ENCODE peak calls at places on chromosomes 6 and 20, in four cellular contexts. One of them, this sample, is unnamed.
A peak's percentile ranks its signal among the peaks of the same experiment; 100 is the strongest.

GRCh38 chr6:105748737-105749161 is 337.4 kb upstream of the PRDM1 start:
- DNase-seq in GM12878: no peak
- DNase-seq in K562: no peak
- DNase-seq in GM12891: no peak
- DNase-seq in this sample: peak; percentile 85

GRCh38 chr6:13765570-13765969 is 48.8 kb downstream of the MCUR1 start:
- DNase-seq in GM12878: no peak
- DNase-seq in K562: no peak
- DNase-seq in GM12891: no peak
- DNase-seq in this sample: no peak

GRCh38 chr6:48535569-48535968 is 424.6 kb upstream of the PTCHD4 start:
- DNase-seq in GM12878: no peak
- DNase-seq in K562: no peak
- DNase-seq in GM12891: no peak
- DNase-seq in this sample: no peak

GRCh38 chr20:45416917-45417316 is 976 bp downstream of the PIGT start:
- DNase-seq in GM12878: no peak
- DNase-seq in K562: no peak
- DNase-seq in GM12891: no peak
- DNase-seq in this sample: no peak

GRCh38 chr6:378090-378957 is 13.2 kb upstream of the IRF4 start:
- DNase-seq in GM12878: no peak
- DNase-seq in K562: no peak
- DNase-seq in GM12891: no peak
- DNase-seq in this sample: no peak

GRCh38 chr20:19981091-19981490 is 36.1 kb upstream of the NAA20 start:
- DNase-seq in GM12878: no peak
- DNase-seq in K562: no peak
- DNase-seq in GM12891: no peak
- DNase-seq in this sample: no peak

GRCh38 chr20:9403481-9403880 is 110.9 kb upstream of the LAMP5 start:
- DNase-seq in GM12878: no peak
- DNase-seq in K562: no peak
- DNase-seq in GM12891: no peak
- DNase-seq in this sample: no peak

GRCh38 chr6:158854214-158855101 is 35.3 kb upstream of the EZR start:
- DNase-seq in GM12878: no peak
- DNase-seq in K562: peak; percentile 71
- DNase-seq in GM12891: no peak
- DNase-seq in this sample: no peak

GRCh38 chr20:58483470-58483869 is 31.7 kb downstream of the APCDD1L start:
- DNase-seq in GM12878: no peak
- DNase-seq in K562: no peak
- DNase-seq in GM12891: no peak
- DNase-seq in this sample: no peak

GRCh38 chr6:36626636-36627035 is 32.5 kb downstream of the SRSF3 start:
- DNase-seq in GM12878: no peak
- DNase-seq in K562: no peak
- DNase-seq in GM12891: no peak
- DNase-seq in this sample: no peak

GRCh38 chr6:82588020-82588419 is 224.4 kb downstream of the TPBG start:
- DNase-seq in GM12878: no peak
- DNase-seq in K562: no peak
- DNase-seq in GM12891: no peak
- DNase-seq in this sample: no peak

GRCh38 chr6:119323478-119323877 is 26.1 kb downstream of the MAN1A1 start:
- DNase-seq in GM12878: no peak
- DNase-seq in K562: no peak
- DNase-seq in GM12891: no peak
- DNase-seq in this sample: no peak

GRCh38 chr20:37992802-37993538 is 40.3 kb downstream of the TTI1 start:
- DNase-seq in GM12878: no peak
- DNase-seq in K562: peak; percentile 79
- DNase-seq in GM12891: peak; percentile 31
- DNase-seq in this sample: peak; percentile 25

GRCh38 chr6:37139223-37139962 is 30.6 kb upstream of the PIM1 start:
- DNase-seq in GM12878: no peak
- DNase-seq in K562: no peak
- DNase-seq in GM12891: no peak
- DNase-seq in this sample: no peak

GRCh38 chr6:34961082-34961481 is 72.0 kb downstream of the ANKS1A start:
- DNase-seq in GM12878: no peak
- DNase-seq in K562: no peak
- DNase-seq in GM12891: no peak
- DNase-seq in this sample: no peak

GRCh38 chr20:17533396-17533795 is 2.2 kb upstream of the BFSP1 start:
- DNase-seq in GM12878: no peak
- DNase-seq in K562: peak; percentile 44
- DNase-seq in GM12891: no peak
- DNase-seq in this sample: no peak

GRCh38 chr6:137297887-137298286 is 78.7 kb upstream of the IFNGR1 start:
- DNase-seq in GM12878: no peak
- DNase-seq in K562: no peak
- DNase-seq in GM12891: no peak
- DNase-seq in this sample: peak; percentile 34

GRCh38 chr6:46509981-46510510 is 18.8 kb upstream of the RCAN2 start:
- DNase-seq in GM12878: no peak
- DNase-seq in K562: no peak
- DNase-seq in GM12891: no peak
- DNase-seq in this sample: no peak

GRCh38 chr20:51169813-51170212 is 146.9 kb upstream of the KCNG1 start:
- DNase-seq in GM12878: no peak
- DNase-seq in K562: no peak
- DNase-seq in GM12891: no peak
- DNase-seq in this sample: no peak

GRCh38 chr6:95589826-95590570 is 12.7 kb downstream of the MANEA start:
- DNase-seq in GM12878: no peak
- DNase-seq in K562: no peak
- DNase-seq in GM12891: no peak
- DNase-seq in this sample: no peak

GRCh38 chr6:11139051-11139960 is 27.8 kb upstream of the ERVFRD-1 start:
- DNase-seq in GM12878: no peak
- DNase-seq in K562: no peak
- DNase-seq in GM12891: no peak
- DNase-seq in this sample: no peak

GRCh38 chr6:144653885-144654505 is 368.9 kb downstream of the UTRN start:
- DNase-seq in GM12878: peak; percentile 45
- DNase-seq in K562: no peak
- DNase-seq in GM12891: no peak
- DNase-seq in this sample: peak; percentile 43

GRCh38 chr20:3796477-3797225 is 541 bp downstream of the CDC25B start:
- DNase-seq in GM12878: no peak
- DNase-seq in K562: no peak
- DNase-seq in GM12891: no peak
- DNase-seq in this sample: no peak

GRCh38 chr6:130849501-130850039 is 22.4 kb downstream of the SMLR1 start:
- DNase-seq in GM12878: no peak
- DNase-seq in K562: no peak
- DNase-seq in GM12891: no peak
- DNase-seq in this sample: no peak

GRCh38 chr6:16533721-16534136 is 227.5 kb downstream of the ATXN1 start:
- DNase-seq in GM12878: no peak
- DNase-seq in K562: no peak
- DNase-seq in GM12891: no peak
- DNase-seq in this sample: no peak

GRCh38 chr6:143675946-143676345 is 1.8 kb upstream of the PHACTR2 start:
- DNase-seq in GM12878: no peak
- DNase-seq in K562: no peak
- DNase-seq in GM12891: no peak
- DNase-seq in this sample: no peak

GRCh38 chr6:116876635-116877611 is at the start of gene RFX6:
- DNase-seq in GM12878: no peak
- DNase-seq in K562: peak; percentile 29
- DNase-seq in GM12891: peak; percentile 5
- DNase-seq in this sample: no peak

GRCh38 chr6:127119361-127120108 is 1.1 kb downstream of the RSPO3 start:
- DNase-seq in GM12878: no peak
- DNase-seq in K562: no peak
- DNase-seq in GM12891: peak; percentile 31
- DNase-seq in this sample: no peak

GRCh38 chr6:34243901-34244884 is 4.6 kb downstream of the SMIM29 start:
- DNase-seq in GM12878: no peak
- DNase-seq in K562: peak; percentile 92
- DNase-seq in GM12891: no peak
- DNase-seq in this sample: no peak

GRCh38 chr6:29009358-29009757 is 4.2 kb upstream of the ZNF311 start:
- DNase-seq in GM12878: no peak
- DNase-seq in K562: no peak
- DNase-seq in GM12891: no peak
- DNase-seq in this sample: no peak

GRCh38 chr6:29014729-29015608 is 9.9 kb upstream of the ZNF311 start:
- DNase-seq in GM12878: no peak
- DNase-seq in K562: no peak
- DNase-seq in GM12891: no peak
- DNase-seq in this sample: no peak

GRCh38 chr6:29016559-29017427 is 11.7 kb upstream of the ZNF311 start:
- DNase-seq in GM12878: peak; percentile 56
- DNase-seq in K562: peak; percentile 80
- DNase-seq in GM12891: peak; percentile 51
- DNase-seq in this sample: peak; percentile 83

GRCh38 chr6:29008089-29008488 is 3.0 kb upstream of the ZNF311 start:
- DNase-seq in GM12878: no peak
- DNase-seq in K562: no peak
- DNase-seq in GM12891: no peak
- DNase-seq in this sample: no peak

DNA sequence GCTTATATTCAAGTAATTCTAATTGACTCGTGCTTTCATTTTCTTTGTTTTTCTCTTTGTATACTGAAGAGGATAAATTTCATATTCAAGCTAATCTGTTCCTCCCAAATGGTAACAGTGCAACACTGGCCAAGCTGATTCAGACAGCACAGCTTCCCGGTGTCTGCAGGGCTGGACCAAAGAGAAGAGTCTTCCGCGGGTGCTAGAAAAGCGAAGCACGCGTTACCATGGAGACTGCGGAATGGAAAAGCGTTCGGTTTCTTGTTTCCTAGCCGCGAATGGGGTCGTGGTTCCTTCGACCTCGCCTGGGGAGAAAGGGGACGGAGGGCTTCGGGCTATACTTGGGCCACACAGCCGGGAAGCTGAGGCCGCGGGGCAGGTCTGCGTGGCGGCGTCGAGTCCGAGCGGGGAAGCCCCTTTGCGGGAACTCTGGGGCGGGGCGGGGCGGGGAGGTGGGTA is 6.2 kb upstream of the ZNF311 start:
- DNase-seq in GM12878: no peak
- DNase-seq in K562: peak; percentile 84
- DNase-seq in GM12891: no peak
- DNase-seq in this sample: peak; percentile 66
- TF ChIP-seq SPI1 in GM12878: no peak
- TF ChIP-seq SPI1 in K562: no peak
- TF ChIP-seq SPI1 in GM12891: no peak
- TF ChIP-seq SPI1 in this sample: no peak

GRCh38 chr6:139577991-139578604 is 203.7 kb upstream of the CITED2 start:
- DNase-seq in GM12878: no peak
- DNase-seq in K562: no peak
- DNase-seq in GM12891: no peak
- DNase-seq in this sample: no peak
- TF ChIP-seq SPI1 in GM12878: no peak
- TF ChIP-seq SPI1 in K562: no peak
- TF ChIP-seq SPI1 in GM12891: no peak
- TF ChIP-seq SPI1 in this sample: no peak

DNA sequence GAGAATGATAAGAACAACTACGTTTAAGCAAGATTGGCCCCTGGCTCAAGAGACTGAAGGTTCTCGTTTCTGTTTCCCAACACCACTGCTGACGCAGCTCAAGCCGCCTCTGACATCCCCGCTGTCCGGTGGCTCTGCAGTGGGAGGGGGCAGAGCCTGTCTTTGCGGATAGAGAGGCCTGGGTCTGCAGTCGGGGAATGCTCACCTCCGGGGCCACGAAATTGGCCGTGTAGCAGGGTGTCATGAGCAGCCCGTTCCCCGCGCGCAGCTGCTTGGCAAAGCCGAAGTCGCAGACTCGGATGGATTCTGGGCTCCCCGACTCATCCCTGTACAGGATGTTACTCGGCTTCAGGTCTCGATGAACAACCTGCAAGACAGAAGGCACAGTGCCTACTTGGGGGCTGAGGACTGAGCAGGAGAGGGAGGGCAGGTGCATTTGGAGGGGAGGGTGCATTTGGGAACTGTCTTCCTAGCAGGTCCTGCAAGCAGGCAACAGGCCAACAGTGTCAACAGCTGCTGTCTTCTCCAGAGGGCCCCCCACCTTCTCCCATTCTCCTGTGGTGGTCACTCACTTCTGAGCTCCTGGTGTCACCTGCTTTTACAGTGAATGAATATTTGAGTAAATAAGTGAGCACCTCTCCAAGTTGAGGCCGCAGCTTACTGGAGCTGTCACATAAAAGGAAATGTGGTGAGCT is 40.5 kb upstream of the MPC1 start:
- DNase-seq in GM12878: no peak
- DNase-seq in K562: no peak
- DNase-seq in GM12891: no peak
- DNase-seq in this sample: no peak
- TF ChIP-seq SPI1 in GM12878: no peak
- TF ChIP-seq SPI1 in K562: no peak
- TF ChIP-seq SPI1 in GM12891: no peak
- TF ChIP-seq SPI1 in this sample: no peak

GRCh38 chr20:34111057-34111711 is 859 bp downstream of the EIF2S2 start:
- DNase-seq in GM12878: no peak
- DNase-seq in K562: no peak
- DNase-seq in GM12891: no peak
- DNase-seq in this sample: peak; percentile 55
- TF ChIP-seq SPI1 in GM12878: no peak
- TF ChIP-seq SPI1 in K562: no peak
- TF ChIP-seq SPI1 in GM12891: no peak
- TF ChIP-seq SPI1 in this sample: peak; percentile 38

GRCh38 chr6:113786168-113786567 is 71.0 kb upstream of the MARCKS start:
- DNase-seq in GM12878: no peak
- DNase-seq in K562: no peak
- DNase-seq in GM12891: no peak
- DNase-seq in this sample: no peak
- TF ChIP-seq SPI1 in GM12878: no peak
- TF ChIP-seq SPI1 in K562: no peak
- TF ChIP-seq SPI1 in GM12891: no peak
- TF ChIP-seq SPI1 in this sample: no peak

DNA sequence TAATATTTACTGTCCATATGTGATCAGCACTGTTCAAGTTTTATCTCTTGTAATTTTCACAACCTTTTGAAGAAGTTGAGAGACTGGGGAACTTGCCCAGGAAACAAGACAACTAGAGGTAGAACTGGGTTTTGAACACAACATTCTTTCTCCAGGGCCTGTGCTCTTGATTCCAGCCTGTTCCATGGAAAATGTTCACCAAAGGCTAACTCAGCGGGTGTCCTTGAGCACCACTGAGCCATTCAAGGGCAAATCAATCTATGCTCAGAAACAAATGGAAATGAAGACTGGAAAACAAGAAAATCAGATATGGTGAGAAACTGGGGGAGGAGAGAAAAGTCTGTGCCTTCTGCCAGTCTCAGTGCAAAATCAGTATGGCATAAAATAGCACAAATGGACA is 682.2 kb upstream of the AGPAT4 start:
- DNase-seq in GM12878: no peak
- DNase-seq in K562: no peak
- DNase-seq in GM12891: no peak
- DNase-seq in this sample: no peak
- TF ChIP-seq SPI1 in GM12878: no peak
- TF ChIP-seq SPI1 in K562: no peak
- TF ChIP-seq SPI1 in GM12891: no peak
- TF ChIP-seq SPI1 in this sample: no peak